ENCODE peak calls at places on chromosomes 13 and 19, in five cellular contexts. J is activated CD4-positive, alpha-beta T cell treated with anti-CD3 and anti-CD28 coated beads, Interleukin-2, amount 50 U/mL, for 24 hours; Q is OCI-LY7; Y is NCI-H146; E is NCI-H774. V is an unnamed sample.
A peak's percentile ranks its signal among the peaks of the same experiment; 100 is the strongest.

GRCh38 chr19:2015611-2015950 is at the start of gene BTBD2:
- DNase-seq in J (peak; percentile 45), Q (peak; percentile 73), Y (peak; percentile 63), E (peak; percentile 61), V (no peak)

GRCh38 chr13:104984296-104984818 is 1551.1 kb downstream of the EFNB2 start:
- DNase-seq in J (peak; percentile 12), Q (no peak), Y (no peak), E (no peak), V (peak; percentile 69)

GRCh38 chr13:58884810-58885209 is 1253.3 kb downstream of the PCDH17 start:
- DNase-seq in J (no peak), Q (no peak), Y (no peak), E (no peak), V (no peak)

GRCh38 chr19:12953456-12954149 is 3.4 kb downstream of the GADD45GIP1 start:
- DNase-seq in J (no peak), Q (no peak), Y (no peak), E (no peak), V (no peak)

GRCh38 chr13:113489549-113490495 is 689 bp downstream of the DCUN1D2 start:
- DNase-seq in J (peak; percentile 11), Q (peak; percentile 43), Y (peak; percentile 75), E (peak; percentile 67), V (peak; percentile 52)

GRCh38 chr13:59236979-59237378 is 926.7 kb downstream of the DIAPH3 start:
- DNase-seq in J (no peak), Q (no peak), Y (no peak), E (no peak), V (no peak)

GRCh38 chr13:23949736-23950135 is 52.4 kb upstream of the C1QTNF9B start:
- DNase-seq in J (no peak), Q (no peak), Y (no peak), E (no peak), V (no peak)

GRCh38 chr19:21603431-21604153 is 98.2 kb downstream of the ZNF429 start:
- DNase-seq in J (no peak), Q (no peak), Y (no peak), E (no peak), V (no peak)

GRCh38 chr13:31767175-31767900 is 28.0 kb downstream of the RXFP2 start:
- DNase-seq in J (no peak), Q (no peak), Y (no peak), E (no peak), V (peak; percentile 82)

GRCh38 chr13:43558942-43559341 is 227.8 kb downstream of the ENOX1 start:
- DNase-seq in J (no peak), Q (no peak), Y (no peak), E (no peak), V (no peak)

GRCh38 chr13:30745917-30746686 is 10.8 kb downstream of the ALOX5AP start:
- DNase-seq in J (no peak), Q (no peak), Y (no peak), E (no peak), V (peak; percentile 54)

GRCh38 chr13:80840313-80840976 is 499.5 kb upstream of the SPRY2 start:
- DNase-seq in J (no peak), Q (no peak), Y (no peak), E (no peak), V (peak; percentile 66)

V was measured in renal cortical epithelial cell.